ENCODE peak calls at places on chromosomes 3 and 15, in six cellular contexts. One of them, this sample, is unnamed.

GRCh38 chr3:48595526-48596121 is 495 bp upstream of the COL7A1 start:
- DNase-seq in foreskin fibroblast: peak
- DNase-seq in esophagus squamous epithelium: no peak
- DNase-seq in uterus: peak
- DNase-seq in astrocyte of the spinal cord: peak
- DNase-seq in body of pancreas: peak
- DNase-seq in this sample: no peak

GRCh38 chr3:30084304-30084703 is 522.1 kb upstream of the TGFBR2 start:
- DNase-seq in foreskin fibroblast: no peak
- DNase-seq in uterus: no peak
- DNase-seq in body of pancreas: no peak
- DNase-seq in esophagus squamous epithelium: no peak
- DNase-seq in astrocyte of the spinal cord: no peak
- DNase-seq in this sample: no peak

GRCh38 chr15:30859091-30859874 is 44.4 kb upstream of the FAN1 start:
- DNase-seq in uterus: no peak
- DNase-seq in body of pancreas: no peak
- DNase-seq in foreskin fibroblast: peak
- DNase-seq in esophagus squamous epithelium: no peak
- DNase-seq in astrocyte of the spinal cord: peak
- DNase-seq in this sample: no peak

GRCh38 chr3:126341755-126342150 is 15.5 kb downstream of the KLF15 start:
- DNase-seq in body of pancreas: no peak
- DNase-seq in foreskin fibroblast: no peak
- DNase-seq in esophagus squamous epithelium: no peak
- DNase-seq in astrocyte of the spinal cord: no peak
- DNase-seq in uterus: no peak
- DNase-seq in this sample: no peak

GRCh38 chr3:58074997-58075396 is 66.8 kb downstream of the FLNB start:
- DNase-seq in foreskin fibroblast: no peak
- DNase-seq in esophagus squamous epithelium: no peak
- DNase-seq in astrocyte of the spinal cord: no peak
- DNase-seq in body of pancreas: no peak
- DNase-seq in uterus: no peak
- DNase-seq in this sample: no peak

GRCh38 chr3:147195896-147196295 is 210.4 kb downstream of the ZIC4 start:
- DNase-seq in astrocyte of the spinal cord: peak
- DNase-seq in body of pancreas: no peak
- DNase-seq in foreskin fibroblast: peak
- DNase-seq in uterus: no peak
- DNase-seq in esophagus squamous epithelium: no peak
- DNase-seq in this sample: no peak

GRCh38 chr3:152430223-152431002 is 161.7 kb downstream of the MBNL1 start:
- DNase-seq in body of pancreas: no peak
- DNase-seq in esophagus squamous epithelium: no peak
- DNase-seq in uterus: no peak
- DNase-seq in astrocyte of the spinal cord: no peak
- DNase-seq in foreskin fibroblast: no peak
- DNase-seq in this sample: no peak

GRCh38 chr15:81188354-81188753 is 8.3 kb upstream of the IL16 start:
- DNase-seq in foreskin fibroblast: no peak
- DNase-seq in uterus: no peak
- DNase-seq in astrocyte of the spinal cord: no peak
- DNase-seq in body of pancreas: no peak
- DNase-seq in esophagus squamous epithelium: no peak
- DNase-seq in this sample: no peak

GRCh38 chr15:56802164-56802563 is 68.9 kb upstream of the ZNF280D start:
- DNase-seq in uterus: no peak
- DNase-seq in foreskin fibroblast: no peak
- DNase-seq in astrocyte of the spinal cord: no peak
- DNase-seq in body of pancreas: no peak
- DNase-seq in esophagus squamous epithelium: no peak
- DNase-seq in this sample: no peak

GRCh38 chr15:89197503-89197971 is 23.8 kb downstream of the RLBP1 start:
- DNase-seq in body of pancreas: peak
- DNase-seq in uterus: no peak
- DNase-seq in astrocyte of the spinal cord: no peak
- DNase-seq in esophagus squamous epithelium: no peak
- DNase-seq in foreskin fibroblast: no peak
- DNase-seq in this sample: peak

GRCh38 chr3:48637305-48637704 is 2.0 kb upstream of the SLC26A6 start:
- DNase-seq in astrocyte of the spinal cord: no peak
- DNase-seq in body of pancreas: no peak
- DNase-seq in uterus: no peak
- DNase-seq in esophagus squamous epithelium: no peak
- DNase-seq in foreskin fibroblast: no peak
- DNase-seq in this sample: no peak

GRCh38 chr3:47681016-47681415 is 100.7 kb downstream of the SMARCC1 start:
- DNase-seq in body of pancreas: no peak
- DNase-seq in foreskin fibroblast: no peak
- DNase-seq in astrocyte of the spinal cord: no peak
- DNase-seq in esophagus squamous epithelium: no peak
- DNase-seq in uterus: no peak
- DNase-seq in this sample: no peak

GRCh38 chr15:94324117-94324826 is 92.9 kb downstream of the MCTP2 start:
- DNase-seq in esophagus squamous epithelium: no peak
- DNase-seq in astrocyte of the spinal cord: peak
- DNase-seq in body of pancreas: peak
- DNase-seq in foreskin fibroblast: peak
- DNase-seq in uterus: peak
- DNase-seq in this sample: peak

GRCh38 chr15:28897861-28898608 is 12.3 kb downstream of the APBA2 start:
- DNase-seq in body of pancreas: no peak
- DNase-seq in foreskin fibroblast: no peak
- DNase-seq in esophagus squamous epithelium: no peak
- DNase-seq in uterus: no peak
- DNase-seq in astrocyte of the spinal cord: no peak
- DNase-seq in this sample: no peak

GRCh38 chr15:51243774-51244173 is 94.6 kb downstream of the CYP19A1 start:
- DNase-seq in foreskin fibroblast: no peak
- DNase-seq in astrocyte of the spinal cord: peak
- DNase-seq in body of pancreas: no peak
- DNase-seq in uterus: no peak
- DNase-seq in esophagus squamous epithelium: no peak
- DNase-seq in this sample: no peak

GRCh38 chr3:170383567-170383966 is 26.1 kb downstream of the SKIL start:
- DNase-seq in body of pancreas: no peak
- DNase-seq in esophagus squamous epithelium: no peak
- DNase-seq in foreskin fibroblast: peak
- DNase-seq in astrocyte of the spinal cord: peak
- DNase-seq in uterus: no peak
- DNase-seq in this sample: no peak

GRCh38 chr3:112779558-112780480 is 66.8 kb downstream of the CD200R1L start:
- DNase-seq in astrocyte of the spinal cord: no peak
- DNase-seq in uterus: no peak
- DNase-seq in body of pancreas: no peak
- DNase-seq in esophagus squamous epithelium: no peak
- DNase-seq in foreskin fibroblast: no peak
- DNase-seq in this sample: no peak

GRCh38 chr3:78963771-78964170 is 804.0 kb downstream of the ROBO1 start:
- DNase-seq in astrocyte of the spinal cord: no peak
- DNase-seq in uterus: no peak
- DNase-seq in body of pancreas: no peak
- DNase-seq in esophagus squamous epithelium: no peak
- DNase-seq in foreskin fibroblast: no peak
- DNase-seq in this sample: no peak

GRCh38 chr3:50674349-50675178 is at the start of gene DOCK3:
- DNase-seq in esophagus squamous epithelium: no peak
- DNase-seq in uterus: no peak
- DNase-seq in body of pancreas: peak
- DNase-seq in foreskin fibroblast: peak
- DNase-seq in astrocyte of the spinal cord: peak
- DNase-seq in this sample: peak

GRCh38 chr3:158683216-158683975 is 10.9 kb upstream of the LXN start:
- DNase-seq in uterus: no peak
- DNase-seq in foreskin fibroblast: no peak
- DNase-seq in astrocyte of the spinal cord: peak
- DNase-seq in esophagus squamous epithelium: no peak
- DNase-seq in body of pancreas: no peak
- DNase-seq in this sample: no peak

GRCh38 chr15:52255008-52255407 is 40.6 kb downstream of the MYO5C start:
- DNase-seq in esophagus squamous epithelium: no peak
- DNase-seq in uterus: no peak
- DNase-seq in foreskin fibroblast: peak
- DNase-seq in body of pancreas: no peak
- DNase-seq in astrocyte of the spinal cord: peak
- DNase-seq in this sample: no peak

GRCh38 chr3:142022381-142022780 is 127.0 kb downstream of the TFDP2 start:
- DNase-seq in esophagus squamous epithelium: no peak
- DNase-seq in uterus: no peak
- DNase-seq in foreskin fibroblast: no peak
- DNase-seq in astrocyte of the spinal cord: peak
- DNase-seq in body of pancreas: no peak
- DNase-seq in this sample: peak
- TF ChIP-seq CTCF in esophagus squamous epithelium: no peak
- TF ChIP-seq CTCF in uterus: no peak
- TF ChIP-seq CTCF in foreskin fibroblast: no peak
- TF ChIP-seq CTCF in astrocyte of the spinal cord: peak
- TF ChIP-seq CTCF in body of pancreas: no peak
- TF ChIP-seq CTCF in this sample: no peak

DNA sequence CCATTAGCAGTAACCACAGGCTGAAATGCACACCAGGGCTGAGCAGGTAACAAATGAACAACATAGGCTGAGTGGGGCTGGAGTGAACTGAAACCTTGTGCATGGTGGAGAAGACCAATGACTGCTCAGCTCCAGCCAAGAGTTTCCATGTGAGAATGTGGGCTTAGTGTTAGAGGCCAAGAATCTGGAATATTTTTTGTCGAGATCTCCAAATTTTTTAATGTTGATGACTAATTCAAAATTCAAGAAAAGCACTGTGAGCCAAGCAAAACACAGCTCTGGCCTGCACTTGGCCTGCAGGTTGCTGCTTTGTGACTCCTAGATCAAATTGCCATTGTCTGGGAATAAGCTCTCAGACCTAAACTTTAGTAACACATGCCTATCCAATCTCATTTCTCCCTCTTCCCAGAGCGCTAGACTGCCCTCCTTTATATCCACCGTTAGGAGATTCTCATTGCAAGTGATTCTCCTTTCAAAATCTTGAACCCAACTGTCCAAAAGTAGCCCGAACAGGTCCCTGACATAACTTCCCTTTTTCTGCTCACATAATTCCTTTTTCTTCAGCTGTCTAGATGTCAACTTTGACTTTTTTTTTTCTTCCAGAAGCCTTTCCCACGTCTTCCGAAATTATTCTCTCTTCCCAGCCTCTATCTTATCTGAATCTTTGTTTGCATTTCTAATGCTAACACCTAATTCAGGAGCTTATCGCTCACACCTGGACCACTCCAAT is 7.5 kb downstream of the SQOR start:
- DNase-seq in foreskin fibroblast: peak
- DNase-seq in uterus: no peak
- DNase-seq in esophagus squamous epithelium: no peak
- DNase-seq in astrocyte of the spinal cord: peak
- DNase-seq in body of pancreas: no peak
- DNase-seq in this sample: no peak
- H3K4me3 ChIP-seq in foreskin fibroblast: peak
- H3K4me3 ChIP-seq in uterus: no peak
- H3K4me3 ChIP-seq in esophagus squamous epithelium: no peak
- H3K4me3 ChIP-seq in astrocyte of the spinal cord: no peak
- H3K4me3 ChIP-seq in body of pancreas: no peak
- H3K4me3 ChIP-seq in this sample: no peak

GRCh38 chr15:70258369-70259029 is 160.8 kb upstream of the TLE3 start:
- DNase-seq in uterus: no peak
- DNase-seq in esophagus squamous epithelium: no peak
- DNase-seq in foreskin fibroblast: no peak
- DNase-seq in astrocyte of the spinal cord: no peak
- DNase-seq in body of pancreas: peak
- DNase-seq in this sample: peak

GRCh38 chr15:70260580-70260979 is 162.9 kb upstream of the TLE3 start:
- DNase-seq in foreskin fibroblast: no peak
- DNase-seq in esophagus squamous epithelium: no peak
- DNase-seq in uterus: no peak
- DNase-seq in astrocyte of the spinal cord: no peak
- DNase-seq in body of pancreas: no peak
- DNase-seq in this sample: no peak

GRCh38 chr15:70260096-70260495 is 162.4 kb upstream of the TLE3 start:
- DNase-seq in esophagus squamous epithelium: no peak
- DNase-seq in foreskin fibroblast: no peak
- DNase-seq in body of pancreas: no peak
- DNase-seq in astrocyte of the spinal cord: no peak
- DNase-seq in uterus: no peak
- DNase-seq in this sample: no peak

GRCh38 chr15:70259030-70259424 is 161.3 kb upstream of the TLE3 start:
- DNase-seq in astrocyte of the spinal cord: peak
- DNase-seq in body of pancreas: peak
- DNase-seq in uterus: peak
- DNase-seq in foreskin fibroblast: peak
- DNase-seq in esophagus squamous epithelium: no peak
- DNase-seq in this sample: peak

GRCh38 chr15:70259640-70260066 is 161.9 kb upstream of the TLE3 start:
- DNase-seq in astrocyte of the spinal cord: no peak
- DNase-seq in body of pancreas: no peak
- DNase-seq in uterus: no peak
- DNase-seq in esophagus squamous epithelium: no peak
- DNase-seq in foreskin fibroblast: no peak
- DNase-seq in this sample: no peak
- TF ChIP-seq CTCF in astrocyte of the spinal cord: no peak
- TF ChIP-seq CTCF in body of pancreas: no peak
- TF ChIP-seq CTCF in uterus: peak
- TF ChIP-seq CTCF in esophagus squamous epithelium: no peak
- TF ChIP-seq CTCF in foreskin fibroblast: peak
- TF ChIP-seq CTCF in this sample: no peak

GRCh38 chr3:43059456-43059855 is 46.4 kb downstream of the POMGNT2 start:
- DNase-seq in foreskin fibroblast: no peak
- DNase-seq in esophagus squamous epithelium: no peak
- DNase-seq in body of pancreas: no peak
- DNase-seq in uterus: no peak
- DNase-seq in astrocyte of the spinal cord: no peak
- DNase-seq in this sample: no peak
- H3K4me3 ChIP-seq in foreskin fibroblast: no peak
- H3K4me3 ChIP-seq in esophagus squamous epithelium: no peak
- H3K4me3 ChIP-seq in body of pancreas: no peak
- H3K4me3 ChIP-seq in uterus: no peak
- H3K4me3 ChIP-seq in astrocyte of the spinal cord: no peak
- H3K4me3 ChIP-seq in this sample: no peak

DNA sequence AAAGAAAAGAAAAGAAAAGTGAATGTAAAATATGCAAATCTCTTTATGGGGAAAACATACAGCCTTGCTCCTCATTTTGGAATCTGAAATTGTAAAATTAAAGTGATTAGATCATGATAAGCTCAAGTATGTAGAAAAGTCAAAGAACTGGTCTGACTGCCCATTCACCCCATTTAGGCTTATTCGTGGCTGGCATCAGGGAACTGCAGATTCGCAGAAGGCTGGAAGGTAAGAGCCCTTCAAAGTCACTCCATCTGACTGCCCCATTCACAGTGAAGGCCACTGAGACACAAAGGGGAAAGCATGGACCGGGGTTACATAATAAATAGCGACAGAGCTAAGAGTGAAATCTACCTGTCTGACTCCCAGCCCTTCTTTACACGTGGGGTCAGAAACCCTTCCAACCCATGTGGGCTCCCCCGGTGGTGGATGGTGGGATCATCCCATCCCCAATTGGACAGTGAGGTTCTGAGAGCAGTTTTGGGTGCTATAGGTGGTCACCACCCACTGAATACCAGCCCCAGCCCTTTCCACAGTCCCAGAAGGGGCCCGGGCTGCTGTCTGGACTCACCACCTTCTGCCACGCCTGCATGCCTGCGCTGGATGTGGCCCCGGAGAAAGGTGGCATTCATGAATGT is 18.1 kb downstream of the DZIP1L start:
- DNase-seq in foreskin fibroblast: no peak
- DNase-seq in body of pancreas: no peak
- DNase-seq in uterus: no peak
- DNase-seq in esophagus squamous epithelium: no peak
- DNase-seq in astrocyte of the spinal cord: no peak
- DNase-seq in this sample: no peak
- TF ChIP-seq CTCF in foreskin fibroblast: peak
- TF ChIP-seq CTCF in body of pancreas: no peak
- TF ChIP-seq CTCF in uterus: no peak
- TF ChIP-seq CTCF in esophagus squamous epithelium: peak
- TF ChIP-seq CTCF in astrocyte of the spinal cord: peak
- TF ChIP-seq CTCF in this sample: no peak

This sample was measured in mucosa of descending colon.